ENCODE peak calls at places on chromosomes 3 and 15, in ten cellular contexts. R, Y, U, P, O, I, S, H, C and B are unnamed samples.

GRCh38 chr3:125079675-125080045 is 23.9 kb upstream of the HEG1 start:
- DNase-seq in R (no peak), I (no peak), P (no peak), U (no peak), H (no peak), C (no peak), O (no peak), Y (no peak), S (no peak), B (no peak)

GRCh38 chr15:75063338-75063737 is 39.9 kb downstream of the PPCDC start:
- DNase-seq in I (no peak), H (no peak), U (no peak), S (no peak), R (no peak), Y (no peak), C (no peak), P (no peak), O (no peak), B (no peak)

GRCh38 chr3:119559441-119559963 is at the start of gene CD80:
- DNase-seq in S (peak), H (peak), R (no peak), I (peak), O (peak), U (peak), P (no peak), C (no peak), Y (peak), B (peak)

GRCh38 chr15:85329561-85330421 is 50.6 kb upstream of the AKAP13 start:
- DNase-seq in S (no peak), P (peak), C (no peak), H (peak), I (peak), R (no peak), U (no peak), O (peak), Y (no peak), B (peak)

GRCh38 chr3:49966233-49966942 is 26.4 kb downstream of the RBM6 start:
- DNase-seq in C (no peak), S (peak), Y (no peak), O (no peak), U (no peak), R (no peak), I (no peak), H (no peak), P (no peak), B (no peak)

GRCh38 chr15:31200735-31201151 is 99.2 kb upstream of the TRPM1 start:
- DNase-seq in C (peak), I (peak), Y (peak), O (peak), R (peak), S (no peak), P (peak), H (no peak), U (peak), B (peak)

GRCh38 chr3:69922521-69923000 is 77.0 kb upstream of the SAMMSON start:
- DNase-seq in Y (no peak), S (no peak), H (no peak), U (no peak), C (no peak), I (no peak), R (no peak), P (no peak), O (no peak), B (no peak)

GRCh38 chr15:96273317-96274086 is 57.0 kb upstream of the NR2F2 start:
- DNase-seq in S (peak), H (peak), U (no peak), R (no peak), C (no peak), Y (no peak), I (no peak), O (no peak), P (no peak), B (no peak)

GRCh38 chr15:98147415-98147814 is 186.9 kb downstream of the ARRDC4 start:
- DNase-seq in O (no peak), H (no peak), P (no peak), R (no peak), Y (no peak), I (peak), S (no peak), U (no peak), C (no peak), B (peak)

GRCh38 chr3:53802256-53802880 is 43.9 kb downstream of the CHDH start:
- DNase-seq in I (no peak), S (no peak), C (no peak), O (no peak), P (no peak), Y (no peak), U (no peak), H (no peak), R (no peak), B (no peak)

GRCh38 chr15:26729581-26729980 is 43.3 kb downstream of the GABRB3 start:
- DNase-seq in H (no peak), I (no peak), S (no peak), C (no peak), O (no peak), U (no peak), Y (no peak), P (no peak), R (no peak), B (no peak)

GRCh38 chr15:77904436-77904821 is 173.1 kb downstream of the TBC1D2B start:
- DNase-seq in S (no peak), P (no peak), C (no peak), I (no peak), Y (no peak), O (no peak), U (no peak), H (no peak), R (no peak), B (no peak)